ENCODE peak calls at places on chromosomes 6 and 20, in four cellular contexts. One of them, this sample, is unnamed.
A peak's percentile ranks its signal among the peaks of the same experiment; 100 is the strongest.

GRCh38 chr6:136549359-136550044 is 720 bp downstream of the MAP7 start:
- DNase-seq in fibroblast of lung: peak; percentile 28
- DNase-seq in activated B cell treated with CpG ODN at 0.5 μM for 24 hours: no peak
- DNase-seq in tibial artery: no peak
- DNase-seq in this sample: peak; percentile 18

GRCh38 chr6:134956676-134957075 is 6.8 kb upstream of the ALDH8A1 start:
- DNase-seq in tibial artery: no peak
- DNase-seq in activated B cell treated with CpG ODN at 0.5 μM for 24 hours: no peak
- DNase-seq in fibroblast of lung: peak; percentile 13
- DNase-seq in this sample: no peak

GRCh38 chr6:146857960-146858308 is 259.2 kb downstream of the ADGB start:
- DNase-seq in tibial artery: no peak
- DNase-seq in fibroblast of lung: no peak
- DNase-seq in activated B cell treated with CpG ODN at 0.5 μM for 24 hours: no peak
- DNase-seq in this sample: no peak

GRCh38 chr6:112096901-112097300 is 9.5 kb downstream of the FAM229B start:
- DNase-seq in fibroblast of lung: no peak
- DNase-seq in activated B cell treated with CpG ODN at 0.5 μM for 24 hours: no peak
- DNase-seq in tibial artery: no peak
- DNase-seq in this sample: no peak

GRCh38 chr6:39847216-39847615 is 55.0 kb downstream of the DAAM2 start:
- DNase-seq in tibial artery: peak; percentile 84
- DNase-seq in activated B cell treated with CpG ODN at 0.5 μM for 24 hours: no peak
- DNase-seq in fibroblast of lung: no peak
- DNase-seq in this sample: no peak

GRCh38 chr20:45948742-45949541 is 14.5 kb downstream of the PCIF1 start:
- DNase-seq in tibial artery: no peak
- DNase-seq in fibroblast of lung: no peak
- DNase-seq in activated B cell treated with CpG ODN at 0.5 μM for 24 hours: no peak
- DNase-seq in this sample: no peak

GRCh38 chr20:36974660-36975059 is 23.2 kb upstream of the SAMHD1 start:
- DNase-seq in activated B cell treated with CpG ODN at 0.5 μM for 24 hours: no peak
- DNase-seq in fibroblast of lung: no peak
- DNase-seq in tibial artery: no peak
- DNase-seq in this sample: no peak

GRCh38 chr6:73644941-73645591 is 8.7 kb downstream of the SLC17A5 start:
- DNase-seq in fibroblast of lung: no peak
- DNase-seq in activated B cell treated with CpG ODN at 0.5 μM for 24 hours: no peak
- DNase-seq in tibial artery: no peak
- DNase-seq in this sample: no peak

GRCh38 chr6:170091639-170092579 is 199.0 kb downstream of the DLL1 start:
- DNase-seq in activated B cell treated with CpG ODN at 0.5 μM for 24 hours: peak; percentile 9
- DNase-seq in fibroblast of lung: no peak
- DNase-seq in tibial artery: peak; percentile 28
- DNase-seq in this sample: no peak

GRCh38 chr6:124755321-124755720 is 206.9 kb upstream of the RNF217 start:
- DNase-seq in fibroblast of lung: no peak
- DNase-seq in tibial artery: no peak
- DNase-seq in activated B cell treated with CpG ODN at 0.5 μM for 24 hours: no peak
- DNase-seq in this sample: no peak

GRCh38 chr6:153032255-153032882 is 29.9 kb upstream of the MTRF1L start:
- DNase-seq in fibroblast of lung: peak; percentile 90
- DNase-seq in activated B cell treated with CpG ODN at 0.5 μM for 24 hours: no peak
- DNase-seq in tibial artery: no peak
- DNase-seq in this sample: no peak

GRCh38 chr6:44117397-44118128 is 9.7 kb downstream of the MRPL14 start:
- DNase-seq in tibial artery: no peak
- DNase-seq in activated B cell treated with CpG ODN at 0.5 μM for 24 hours: no peak
- DNase-seq in fibroblast of lung: no peak
- DNase-seq in this sample: no peak

GRCh38 chr20:36744764-36745191 is 1.1 kb downstream of the NDRG3 start:
- DNase-seq in tibial artery: peak; percentile 83
- DNase-seq in activated B cell treated with CpG ODN at 0.5 μM for 24 hours: no peak
- DNase-seq in fibroblast of lung: no peak
- DNase-seq in this sample: no peak

GRCh38 chr6:105317607-105318533 is 85.0 kb downstream of the PREP start:
- DNase-seq in fibroblast of lung: no peak
- DNase-seq in activated B cell treated with CpG ODN at 0.5 μM for 24 hours: no peak
- DNase-seq in tibial artery: no peak
- DNase-seq in this sample: no peak

GRCh38 chr6:16764188-16764950 is 3.1 kb upstream of the ATXN1 start:
- DNase-seq in fibroblast of lung: peak; percentile 83
- DNase-seq in activated B cell treated with CpG ODN at 0.5 μM for 24 hours: no peak
- DNase-seq in tibial artery: no peak
- DNase-seq in this sample: no peak

GRCh38 chr6:42423244-42423643 is 28.5 kb downstream of the TRERF1 start:
- DNase-seq in activated B cell treated with CpG ODN at 0.5 μM for 24 hours: no peak
- DNase-seq in tibial artery: no peak
- DNase-seq in fibroblast of lung: no peak
- DNase-seq in this sample: no peak

GRCh38 chr6:116218172-116218633 is 35.7 kb downstream of the TSPYL4 start:
- DNase-seq in fibroblast of lung: peak; percentile 45
- DNase-seq in activated B cell treated with CpG ODN at 0.5 μM for 24 hours: no peak
- DNase-seq in tibial artery: no peak
- DNase-seq in this sample: no peak

GRCh38 chr6:116218866-116219265 is 35.0 kb downstream of the TSPYL4 start:
- DNase-seq in activated B cell treated with CpG ODN at 0.5 μM for 24 hours: no peak
- DNase-seq in fibroblast of lung: no peak
- DNase-seq in tibial artery: no peak
- DNase-seq in this sample: no peak

GRCh38 chr6:116215414-116215813 is 38.5 kb downstream of the TSPYL4 start:
- DNase-seq in tibial artery: no peak
- DNase-seq in fibroblast of lung: no peak
- DNase-seq in activated B cell treated with CpG ODN at 0.5 μM for 24 hours: no peak
- DNase-seq in this sample: no peak

GRCh38 chr6:116220172-116220571 is 33.7 kb downstream of the TSPYL4 start:
- DNase-seq in tibial artery: no peak
- DNase-seq in fibroblast of lung: no peak
- DNase-seq in activated B cell treated with CpG ODN at 0.5 μM for 24 hours: no peak
- DNase-seq in this sample: no peak

DNA sequence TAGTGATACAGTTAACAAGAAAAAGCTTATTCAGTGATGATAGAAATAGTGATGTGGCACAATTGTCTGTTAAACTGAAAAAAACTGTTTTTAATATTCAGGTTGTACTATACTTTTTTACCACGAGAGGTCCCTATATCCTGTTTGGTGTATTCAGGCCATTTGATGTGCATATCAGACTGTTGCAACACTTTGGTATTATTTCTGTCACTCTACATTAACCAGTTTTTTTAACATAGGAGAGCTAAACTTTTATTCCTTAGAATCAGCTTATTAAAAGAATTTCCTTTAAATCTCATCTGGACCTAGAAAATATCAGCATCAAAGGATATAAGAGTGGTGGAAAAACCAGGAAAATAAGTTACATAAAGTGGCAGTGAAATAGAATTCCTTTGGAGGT is 36.8 kb downstream of the TSPYL4 start:
- DNase-seq in activated B cell treated with CpG ODN at 0.5 μM for 24 hours: no peak
- DNase-seq in fibroblast of lung: peak; percentile 65
- DNase-seq in tibial artery: no peak
- DNase-seq in this sample: no peak
- TF ChIP-seq CTCF in activated B cell treated with CpG ODN at 0.5 μM for 24 hours: no peak
- TF ChIP-seq CTCF in fibroblast of lung: peak; percentile 24
- TF ChIP-seq CTCF in tibial artery: peak; percentile 50
- TF ChIP-seq CTCF in this sample: peak; percentile 54

GRCh38 chr6:163588211-163588919 is 173.8 kb downstream of the QKI start:
- DNase-seq in activated B cell treated with CpG ODN at 0.5 μM for 24 hours: no peak
- DNase-seq in fibroblast of lung: peak; percentile 74
- DNase-seq in tibial artery: no peak
- DNase-seq in this sample: no peak
- TF ChIP-seq CTCF in activated B cell treated with CpG ODN at 0.5 μM for 24 hours: no peak
- TF ChIP-seq CTCF in fibroblast of lung: no peak
- TF ChIP-seq CTCF in tibial artery: no peak
- TF ChIP-seq CTCF in this sample: no peak

GRCh38 chr6:160393966-160394653 is 45.9 kb downstream of the SLC22A3 start:
- DNase-seq in activated B cell treated with CpG ODN at 0.5 μM for 24 hours: no peak
- DNase-seq in fibroblast of lung: no peak
- DNase-seq in tibial artery: no peak
- DNase-seq in this sample: no peak
- TF ChIP-seq CTCF in activated B cell treated with CpG ODN at 0.5 μM for 24 hours: no peak
- TF ChIP-seq CTCF in fibroblast of lung: no peak
- TF ChIP-seq CTCF in tibial artery: no peak
- TF ChIP-seq CTCF in this sample: no peak

GRCh38 chr20:51446656-51447055 is 95.9 kb downstream of the NFATC2 start:
- DNase-seq in fibroblast of lung: peak; percentile 78
- DNase-seq in activated B cell treated with CpG ODN at 0.5 μM for 24 hours: no peak
- DNase-seq in tibial artery: no peak
- DNase-seq in this sample: no peak

GRCh38 chr20:51447765-51448148 is 94.8 kb downstream of the NFATC2 start:
- DNase-seq in activated B cell treated with CpG ODN at 0.5 μM for 24 hours: no peak
- DNase-seq in tibial artery: no peak
- DNase-seq in fibroblast of lung: no peak
- DNase-seq in this sample: no peak

GRCh38 chr20:51446230-51446629 is 96.3 kb downstream of the NFATC2 start:
- DNase-seq in fibroblast of lung: no peak
- DNase-seq in tibial artery: no peak
- DNase-seq in activated B cell treated with CpG ODN at 0.5 μM for 24 hours: no peak
- DNase-seq in this sample: no peak

GRCh38 chr20:51445591-51445990 is 96.9 kb downstream of the NFATC2 start:
- DNase-seq in activated B cell treated with CpG ODN at 0.5 μM for 24 hours: no peak
- DNase-seq in tibial artery: no peak
- DNase-seq in fibroblast of lung: no peak
- DNase-seq in this sample: no peak

GRCh38 chr20:51447097-51447764 is 95.3 kb downstream of the NFATC2 start:
- DNase-seq in fibroblast of lung: peak; percentile 94
- DNase-seq in tibial artery: peak; percentile 86
- DNase-seq in activated B cell treated with CpG ODN at 0.5 μM for 24 hours: no peak
- DNase-seq in this sample: no peak
- TF ChIP-seq CTCF in fibroblast of lung: no peak
- TF ChIP-seq CTCF in tibial artery: no peak
- TF ChIP-seq CTCF in activated B cell treated with CpG ODN at 0.5 μM for 24 hours: no peak
- TF ChIP-seq CTCF in this sample: no peak

DNA sequence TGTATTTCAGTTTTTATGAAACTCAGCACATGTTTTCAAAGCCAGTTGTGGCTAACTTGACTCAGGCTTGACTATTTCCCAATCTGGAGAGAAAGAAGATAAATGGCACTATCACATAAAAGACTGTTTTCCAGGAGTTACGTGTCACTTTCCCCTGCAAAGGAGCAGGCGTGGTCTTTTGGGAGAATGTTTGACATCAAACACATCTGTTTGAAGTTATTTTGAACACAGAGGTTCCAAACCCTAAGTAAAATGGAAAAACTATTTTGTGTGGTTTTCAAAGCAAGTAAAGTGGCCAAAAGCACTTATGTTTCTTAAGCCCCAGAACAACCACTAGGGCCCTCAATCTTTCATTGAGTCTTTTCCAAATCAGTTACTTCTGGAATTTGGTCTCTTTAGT is 89.7 kb downstream of the FOXF2 start:
- DNase-seq in tibial artery: no peak
- DNase-seq in fibroblast of lung: peak; percentile 93
- DNase-seq in activated B cell treated with CpG ODN at 0.5 μM for 24 hours: no peak
- DNase-seq in this sample: no peak
- TF ChIP-seq CTCF in tibial artery: no peak
- TF ChIP-seq CTCF in fibroblast of lung: peak; percentile 46
- TF ChIP-seq CTCF in activated B cell treated with CpG ODN at 0.5 μM for 24 hours: no peak
- TF ChIP-seq CTCF in this sample: no peak

DNA sequence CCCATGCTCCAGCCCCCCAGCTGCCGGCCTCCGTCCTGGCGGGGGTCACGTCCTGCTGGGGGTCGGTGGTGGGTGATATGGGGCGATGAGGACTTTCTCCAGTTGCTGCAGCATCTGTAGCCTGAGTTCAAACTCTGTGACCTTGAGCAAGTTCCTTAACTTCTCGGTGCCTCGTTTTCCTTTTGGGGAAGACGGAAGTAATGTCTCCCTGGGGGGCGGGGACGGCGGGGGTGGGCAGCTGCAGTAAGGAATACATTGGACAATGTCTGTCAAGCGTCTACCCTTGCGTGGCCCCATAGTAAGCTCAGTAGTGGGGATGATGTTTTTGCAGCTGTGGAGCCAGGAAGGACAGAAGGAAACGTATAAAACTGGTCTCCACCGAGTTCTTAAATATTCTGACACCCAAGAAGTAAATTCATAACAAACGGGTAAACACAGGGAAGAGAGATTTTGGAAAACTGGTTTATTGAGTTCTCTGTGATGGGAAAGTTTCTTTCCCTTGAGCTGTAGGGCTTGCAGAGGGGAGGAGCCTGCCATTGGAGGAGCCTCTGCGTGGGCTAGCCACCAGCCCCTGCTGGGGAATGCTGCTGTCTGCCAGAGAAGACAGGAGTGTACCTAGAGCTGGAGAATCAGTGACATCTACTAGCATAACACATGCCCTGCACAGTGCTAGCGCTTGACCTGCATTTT is 1.0 kb upstream of the ACSS1 start:
- DNase-seq in fibroblast of lung: no peak
- DNase-seq in tibial artery: peak; percentile 77
- DNase-seq in activated B cell treated with CpG ODN at 0.5 μM for 24 hours: no peak
- DNase-seq in this sample: no peak
- TF ChIP-seq CTCF in fibroblast of lung: no peak
- TF ChIP-seq CTCF in tibial artery: no peak
- TF ChIP-seq CTCF in activated B cell treated with CpG ODN at 0.5 μM for 24 hours: no peak
- TF ChIP-seq CTCF in this sample: no peak

This sample was measured in mesothelial cell of epicardium.